ENCODE peak calls at places on chromosome 22, in eight cellular contexts. One of them, this sample, is unnamed.
A peak's percentile ranks its signal among the peaks of the same experiment; 100 is the strongest.

GRCh38 chr22:39592104-39593060 is 21.8 kb downstream of the CACNA1I start:
- DNase-seq in stimulated activated naive CD8-positive, alpha-beta T cell treated with anti-CD3 and anti-CD28 coated beads, Interleukin-15, amount 100 ng/mL, for 72 hours: no peak
- DNase-seq in AG10803: peak; percentile 77
- DNase-seq in fibroblast of the aortic adventitia: peak; percentile 56
- DNase-seq in GM20000: no peak
- DNase-seq in skeletal muscle cell: peak; percentile 26
- DNase-seq in ovary: peak; percentile 75
- DNase-seq in NCI-H1092 treated with DMSO at 0.1 percent for 48 hours: peak; percentile 74
- DNase-seq in this sample: peak; percentile 76

GRCh38 chr22:21074092-21074715 is 28.5 kb downstream of the LRRC74B start:
- DNase-seq in AG10803: peak; percentile 81
- DNase-seq in GM20000: no peak
- DNase-seq in stimulated activated naive CD8-positive, alpha-beta T cell treated with anti-CD3 and anti-CD28 coated beads, Interleukin-15, amount 100 ng/mL, for 72 hours: no peak
- DNase-seq in ovary: no peak
- DNase-seq in NCI-H1092 treated with DMSO at 0.1 percent for 48 hours: no peak
- DNase-seq in skeletal muscle cell: peak; percentile 10
- DNase-seq in fibroblast of the aortic adventitia: peak; percentile 68
- DNase-seq in this sample: peak; percentile 77

GRCh38 chr22:42803454-42803853 is 53.6 kb downstream of the ARFGAP3 start:
- DNase-seq in GM20000: no peak
- DNase-seq in AG10803: no peak
- DNase-seq in ovary: no peak
- DNase-seq in NCI-H1092 treated with DMSO at 0.1 percent for 48 hours: peak; percentile 79
- DNase-seq in stimulated activated naive CD8-positive, alpha-beta T cell treated with anti-CD3 and anti-CD28 coated beads, Interleukin-15, amount 100 ng/mL, for 72 hours: no peak
- DNase-seq in fibroblast of the aortic adventitia: no peak
- DNase-seq in skeletal muscle cell: no peak
- DNase-seq in this sample: no peak

GRCh38 chr22:22061085-22062077 is 78.8 kb upstream of the TOP3B start:
- DNase-seq in stimulated activated naive CD8-positive, alpha-beta T cell treated with anti-CD3 and anti-CD28 coated beads, Interleukin-15, amount 100 ng/mL, for 72 hours: no peak
- DNase-seq in AG10803: peak; percentile 67
- DNase-seq in skeletal muscle cell: peak; percentile 71
- DNase-seq in GM20000: no peak
- DNase-seq in ovary: peak; percentile 41
- DNase-seq in fibroblast of the aortic adventitia: peak; percentile 85
- DNase-seq in NCI-H1092 treated with DMSO at 0.1 percent for 48 hours: peak; percentile 12
- DNase-seq in this sample: peak; percentile 2

GRCh38 chr22:42177891-42178336 is 47.3 kb upstream of the CYP2D6 start:
- DNase-seq in NCI-H1092 treated with DMSO at 0.1 percent for 48 hours: no peak
- DNase-seq in ovary: no peak
- DNase-seq in AG10803: no peak
- DNase-seq in skeletal muscle cell: no peak
- DNase-seq in GM20000: no peak
- DNase-seq in stimulated activated naive CD8-positive, alpha-beta T cell treated with anti-CD3 and anti-CD28 coated beads, Interleukin-15, amount 100 ng/mL, for 72 hours: no peak
- DNase-seq in fibroblast of the aortic adventitia: no peak
- DNase-seq in this sample: no peak

GRCh38 chr22:42959472-42960145 is 55.3 kb downstream of the PACSIN2 start:
- DNase-seq in AG10803: peak; percentile 43
- DNase-seq in skeletal muscle cell: peak; percentile 76
- DNase-seq in fibroblast of the aortic adventitia: peak; percentile 91
- DNase-seq in GM20000: no peak
- DNase-seq in NCI-H1092 treated with DMSO at 0.1 percent for 48 hours: no peak
- DNase-seq in ovary: no peak
- DNase-seq in stimulated activated naive CD8-positive, alpha-beta T cell treated with anti-CD3 and anti-CD28 coated beads, Interleukin-15, amount 100 ng/mL, for 72 hours: no peak
- DNase-seq in this sample: peak; percentile 89

GRCh38 chr22:27985323-27986275 is 66.5 kb upstream of the PITPNB start:
- DNase-seq in fibroblast of the aortic adventitia: no peak
- DNase-seq in skeletal muscle cell: no peak
- DNase-seq in ovary: no peak
- DNase-seq in GM20000: no peak
- DNase-seq in AG10803: no peak
- DNase-seq in stimulated activated naive CD8-positive, alpha-beta T cell treated with anti-CD3 and anti-CD28 coated beads, Interleukin-15, amount 100 ng/mL, for 72 hours: no peak
- DNase-seq in NCI-H1092 treated with DMSO at 0.1 percent for 48 hours: no peak
- DNase-seq in this sample: no peak

GRCh38 chr22:36175892-36176291 is 15.3 kb upstream of the APOL3 start:
- DNase-seq in NCI-H1092 treated with DMSO at 0.1 percent for 48 hours: no peak
- DNase-seq in fibroblast of the aortic adventitia: no peak
- DNase-seq in stimulated activated naive CD8-positive, alpha-beta T cell treated with anti-CD3 and anti-CD28 coated beads, Interleukin-15, amount 100 ng/mL, for 72 hours: no peak
- DNase-seq in AG10803: no peak
- DNase-seq in ovary: no peak
- DNase-seq in GM20000: no peak
- DNase-seq in skeletal muscle cell: no peak
- DNase-seq in this sample: no peak

GRCh38 chr22:41915035-41915782 is at the start of gene SHISA8:
- DNase-seq in AG10803: peak; percentile 16
- DNase-seq in stimulated activated naive CD8-positive, alpha-beta T cell treated with anti-CD3 and anti-CD28 coated beads, Interleukin-15, amount 100 ng/mL, for 72 hours: peak; percentile 56
- DNase-seq in ovary: peak; percentile 51
- DNase-seq in GM20000: peak; percentile 88
- DNase-seq in NCI-H1092 treated with DMSO at 0.1 percent for 48 hours: peak; percentile 46
- DNase-seq in skeletal muscle cell: no peak
- DNase-seq in fibroblast of the aortic adventitia: no peak
- DNase-seq in this sample: peak; percentile 12

GRCh38 chr22:40422558-40423245 is 52.3 kb downstream of the SGSM3 start:
- DNase-seq in NCI-H1092 treated with DMSO at 0.1 percent for 48 hours: no peak
- DNase-seq in stimulated activated naive CD8-positive, alpha-beta T cell treated with anti-CD3 and anti-CD28 coated beads, Interleukin-15, amount 100 ng/mL, for 72 hours: no peak
- DNase-seq in GM20000: no peak
- DNase-seq in fibroblast of the aortic adventitia: no peak
- DNase-seq in ovary: no peak
- DNase-seq in skeletal muscle cell: no peak
- DNase-seq in AG10803: no peak
- DNase-seq in this sample: no peak

GRCh38 chr22:45469573-45470383 is 32.9 kb upstream of the FBLN1 start:
- DNase-seq in skeletal muscle cell: no peak
- DNase-seq in stimulated activated naive CD8-positive, alpha-beta T cell treated with anti-CD3 and anti-CD28 coated beads, Interleukin-15, amount 100 ng/mL, for 72 hours: no peak
- DNase-seq in GM20000: no peak
- DNase-seq in NCI-H1092 treated with DMSO at 0.1 percent for 48 hours: no peak
- DNase-seq in fibroblast of the aortic adventitia: peak; percentile 91
- DNase-seq in ovary: peak; percentile 10
- DNase-seq in AG10803: peak; percentile 94
- DNase-seq in this sample: no peak